ENCODE peak calls at places on chromosomes 7 and 10, in four cellular contexts. One of them, this sample, is unnamed.

GRCh38 chr10:51063659-51064535 is 10.4 kb upstream of the PRKG1 start:
- DNase-seq in GM12878: no peak
- DNase-seq in K562: peak
- DNase-seq in HepG2: peak
- DNase-seq in this sample: no peak

GRCh38 chr10:122326806-122327205 is 47.7 kb upstream of the PLEKHA1 start:
- DNase-seq in K562: no peak
- DNase-seq in HepG2: no peak
- DNase-seq in GM12878: no peak
- DNase-seq in this sample: no peak

GRCh38 chr10:130179640-130180039 is 43.4 kb downstream of the GLRX3 start:
- DNase-seq in GM12878: no peak
- DNase-seq in HepG2: peak
- DNase-seq in K562: peak
- DNase-seq in this sample: peak

GRCh38 chr10:100653957-100654834 is 91.2 kb upstream of the PAX2 start:
- DNase-seq in GM12878: no peak
- DNase-seq in K562: no peak
- DNase-seq in HepG2: no peak
- DNase-seq in this sample: peak

GRCh38 chr10:104559935-104560334 is 81.2 kb upstream of the SORCS3 start:
- DNase-seq in HepG2: no peak
- DNase-seq in GM12878: no peak
- DNase-seq in K562: no peak
- DNase-seq in this sample: no peak

GRCh38 chr7:151334628-151335027 is 7.0 kb upstream of the NUB1 start:
- DNase-seq in K562: no peak
- DNase-seq in HepG2: no peak
- DNase-seq in GM12878: no peak
- DNase-seq in this sample: no peak

GRCh38 chr7:85185355-85186082 is 1.3 kb downstream of the SEMA3D start:
- DNase-seq in GM12878: no peak
- DNase-seq in HepG2: no peak
- DNase-seq in K562: no peak
- DNase-seq in this sample: peak

GRCh38 chr7:124029789-124030188 is 3.1 kb downstream of the TMEM229A start:
- DNase-seq in HepG2: no peak
- DNase-seq in K562: no peak
- DNase-seq in GM12878: no peak
- DNase-seq in this sample: no peak

GRCh38 chr10:124870854-124871425 is 69.3 kb downstream of the ABRAXAS2 start:
- DNase-seq in GM12878: no peak
- DNase-seq in K562: peak
- DNase-seq in HepG2: no peak
- DNase-seq in this sample: peak

GRCh38 chr10:110919349-110919931 is at the start of gene SHOC2:
- DNase-seq in GM12878: no peak
- DNase-seq in K562: peak
- DNase-seq in HepG2: no peak
- DNase-seq in this sample: peak

GRCh38 chr7:30804078-30804661 is 33.0 kb downstream of the MINDY4 start:
- DNase-seq in K562: no peak
- DNase-seq in GM12878: no peak
- DNase-seq in HepG2: no peak
- DNase-seq in this sample: no peak

GRCh38 chr10:4684434-4684833 is 141.6 kb upstream of the AKR1E2 start:
- DNase-seq in GM12878: no peak
- DNase-seq in HepG2: no peak
- DNase-seq in K562: no peak
- DNase-seq in this sample: no peak

GRCh38 chr10:4683137-4683536 is 142.9 kb upstream of the AKR1E2 start:
- DNase-seq in HepG2: no peak
- DNase-seq in GM12878: no peak
- DNase-seq in K562: no peak
- DNase-seq in this sample: no peak

GRCh38 chr10:4685904-4686643 is 139.9 kb upstream of the AKR1E2 start:
- DNase-seq in K562: no peak
- DNase-seq in GM12878: no peak
- DNase-seq in HepG2: no peak
- DNase-seq in this sample: no peak

GRCh38 chr10:4685495-4685894 is 140.5 kb upstream of the AKR1E2 start:
- DNase-seq in GM12878: no peak
- DNase-seq in HepG2: no peak
- DNase-seq in K562: no peak
- DNase-seq in this sample: no peak

GRCh38 chr10:4683838-4684237 is 142.2 kb upstream of the AKR1E2 start:
- DNase-seq in GM12878: no peak
- DNase-seq in K562: no peak
- DNase-seq in HepG2: no peak
- DNase-seq in this sample: no peak
- TF ChIP-seq ESRRA in GM12878: no peak
- TF ChIP-seq ESRRA in K562: no peak
- TF ChIP-seq ESRRA in HepG2: no peak
- TF ChIP-seq ESRRA in this sample: no peak

DNA sequence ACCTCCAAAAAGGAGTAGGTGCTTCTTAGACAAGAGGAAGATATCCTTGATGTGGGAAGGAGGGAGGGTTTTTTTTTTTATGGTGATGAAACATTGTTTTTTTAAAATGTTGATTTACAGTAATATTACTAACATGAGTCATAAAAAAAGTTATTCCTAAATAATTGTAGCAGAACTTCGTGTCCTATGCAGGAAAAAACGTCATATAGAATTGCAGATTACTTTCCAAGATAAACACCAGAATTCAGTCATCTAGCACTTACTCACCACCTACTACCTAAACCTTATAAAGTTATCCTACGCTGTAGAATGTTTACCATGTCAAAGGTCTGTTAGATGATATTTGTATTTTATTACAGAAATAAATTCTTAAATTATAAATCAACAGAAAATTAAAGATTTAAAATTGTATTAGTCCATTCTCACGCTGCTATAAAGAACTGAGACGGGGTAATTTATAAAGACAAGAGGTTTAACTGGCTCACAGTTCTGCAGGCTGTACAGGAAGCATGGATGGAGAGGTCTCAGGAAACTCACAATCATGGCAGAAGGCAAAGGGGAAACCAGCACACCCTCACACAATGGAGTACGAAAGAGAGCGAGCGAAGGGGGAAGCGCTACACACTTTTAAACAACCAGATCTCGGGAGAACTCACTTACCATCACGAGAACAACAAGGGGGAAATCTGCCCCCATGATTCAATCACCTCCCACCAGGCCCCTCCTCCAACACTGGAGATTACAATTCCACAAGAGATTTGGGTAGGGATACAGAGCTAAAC is 105.2 kb upstream of the NEBL start:
- DNase-seq in K562: no peak
- DNase-seq in HepG2: no peak
- DNase-seq in GM12878: no peak
- DNase-seq in this sample: no peak
- TF ChIP-seq TCF7 in K562: no peak
- TF ChIP-seq TCF7 in HepG2: no peak
- TF ChIP-seq TCF7 in GM12878: no peak
- TF ChIP-seq TCF7 in this sample: no peak

GRCh38 chr10:15420858-15421257 is 49.8 kb upstream of the FAM171A1 start:
- DNase-seq in HepG2: no peak
- DNase-seq in GM12878: no peak
- DNase-seq in K562: no peak
- DNase-seq in this sample: no peak

GRCh38 chr10:15416034-15416433 is 44.9 kb upstream of the FAM171A1 start:
- DNase-seq in GM12878: no peak
- DNase-seq in HepG2: no peak
- DNase-seq in K562: no peak
- DNase-seq in this sample: no peak

DNA sequence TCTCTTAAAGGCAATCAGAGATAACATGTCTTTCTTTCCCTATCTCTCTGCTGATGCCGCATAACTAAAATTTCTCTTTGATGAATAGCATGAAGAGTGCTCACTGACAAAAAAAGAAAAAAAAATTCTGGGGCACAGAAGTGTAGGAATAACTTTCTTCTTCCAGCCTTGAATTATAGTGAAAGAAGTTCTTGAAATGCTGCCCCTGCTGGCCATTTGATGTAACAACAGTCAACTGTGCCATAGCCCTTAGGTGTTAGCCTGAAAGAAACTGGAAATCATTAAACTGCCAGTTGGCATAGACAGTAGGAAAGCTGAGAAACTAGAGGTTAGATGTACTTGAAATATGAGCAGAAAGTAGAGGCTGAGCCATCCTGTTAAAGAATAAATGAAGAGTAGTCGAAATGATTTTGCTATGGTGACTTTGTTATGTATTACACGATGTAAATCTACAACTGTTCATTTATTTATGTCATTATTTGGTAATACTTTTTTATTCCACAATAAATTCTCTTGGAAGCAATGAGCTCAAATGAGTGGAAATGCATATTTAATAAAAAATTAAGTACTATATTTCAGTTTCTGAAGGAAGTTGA is 48.3 kb upstream of the FAM171A1 start:
- DNase-seq in GM12878: no peak
- DNase-seq in HepG2: peak
- DNase-seq in K562: peak
- DNase-seq in this sample: peak
- TF ChIP-seq ESRRA in GM12878: no peak
- TF ChIP-seq ESRRA in HepG2: no peak
- TF ChIP-seq ESRRA in K562: no peak
- TF ChIP-seq ESRRA in this sample: no peak

GRCh38 chr7:144516729-144517128 is 113.2 kb upstream of the NOBOX start:
- DNase-seq in GM12878: no peak
- DNase-seq in HepG2: no peak
- DNase-seq in K562: no peak
- DNase-seq in this sample: no peak

GRCh38 chr7:144515430-144515829 is 111.9 kb upstream of the NOBOX start:
- DNase-seq in K562: no peak
- DNase-seq in GM12878: no peak
- DNase-seq in HepG2: no peak
- DNase-seq in this sample: no peak

GRCh38 chr7:144517762-144518161 is 114.3 kb upstream of the NOBOX start:
- DNase-seq in HepG2: no peak
- DNase-seq in GM12878: no peak
- DNase-seq in K562: no peak
- DNase-seq in this sample: no peak

GRCh38 chr7:144508702-144509101 is 105.2 kb upstream of the NOBOX start:
- DNase-seq in HepG2: no peak
- DNase-seq in K562: no peak
- DNase-seq in GM12878: peak
- DNase-seq in this sample: no peak

DNA sequence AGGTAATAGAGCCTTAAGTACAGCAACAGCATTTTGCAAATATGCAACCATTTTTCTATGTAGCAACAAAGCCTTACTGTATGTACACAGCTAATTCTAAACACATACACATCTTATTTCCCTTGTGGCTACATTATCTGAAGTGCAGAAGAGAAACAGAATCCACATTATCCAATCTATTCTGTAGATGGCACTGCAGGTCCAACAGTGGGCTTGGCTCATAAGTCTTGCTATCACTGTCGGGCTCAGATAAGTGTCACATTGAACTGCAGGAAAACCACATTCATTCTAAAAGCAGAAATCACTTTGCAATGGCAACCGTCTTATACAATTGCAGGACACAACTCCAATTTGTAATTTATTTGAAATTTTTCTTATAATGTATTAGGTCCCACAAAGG is 109.8 kb upstream of the NOBOX start:
- DNase-seq in K562: peak
- DNase-seq in HepG2: no peak
- DNase-seq in GM12878: peak
- DNase-seq in this sample: no peak
- TF ChIP-seq TCF7 in K562: no peak
- TF ChIP-seq TCF7 in HepG2: no peak
- TF ChIP-seq TCF7 in GM12878: no peak
- TF ChIP-seq TCF7 in this sample: no peak

GRCh38 chr7:35793225-35793579 is 7.7 kb upstream of the SEPTIN7 start:
- DNase-seq in HepG2: no peak
- DNase-seq in GM12878: no peak
- DNase-seq in K562: no peak
- DNase-seq in this sample: no peak
- TF ChIP-seq ESRRA in HepG2: no peak
- TF ChIP-seq ESRRA in GM12878: no peak
- TF ChIP-seq ESRRA in K562: no peak
- TF ChIP-seq ESRRA in this sample: no peak

DNA sequence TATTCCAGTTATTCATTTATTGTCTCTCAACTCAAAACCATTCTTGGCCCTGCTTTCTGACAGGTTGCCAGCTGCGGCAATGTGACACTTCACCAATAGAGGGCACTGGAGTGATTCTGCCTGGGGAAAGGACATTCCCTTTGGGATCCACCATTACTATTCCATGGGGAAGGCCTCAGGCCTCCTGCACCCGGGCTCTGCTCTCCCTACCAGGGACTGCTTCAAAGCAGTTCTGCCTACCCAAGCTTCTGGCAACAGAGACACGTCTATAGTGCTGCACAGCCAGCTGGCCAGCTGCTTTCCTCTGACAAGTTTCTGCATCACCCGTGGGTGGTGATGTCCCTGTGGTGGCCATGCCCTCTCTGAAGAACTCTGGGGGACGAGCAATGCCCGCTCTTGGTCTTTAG is 163.9 kb downstream of the ELMO1 start:
- DNase-seq in GM12878: peak
- DNase-seq in HepG2: peak
- DNase-seq in K562: peak
- DNase-seq in this sample: peak
- TF ChIP-seq TCF7 in GM12878: no peak
- TF ChIP-seq TCF7 in HepG2: no peak
- TF ChIP-seq TCF7 in K562: no peak
- TF ChIP-seq TCF7 in this sample: no peak